ENCODE peak calls at places on chromosomes 3 and 15, in nine cellular contexts. One of them, this sample, is unnamed.
A peak's percentile ranks its signal among the peaks of the same experiment; 100 is the strongest.

GRCh38 chr15:74053941-74054529 is 28.3 kb downstream of the GOLGA6A start:
- DNase-seq in effector memory CD4-positive, alpha-beta T cell: peak; percentile 49
- DNase-seq in amygdala: peak; percentile 40
- DNase-seq in sciatic nerve: peak; percentile 88
- DNase-seq in GM23248: peak; percentile 85
- DNase-seq in skeletal muscle cell: peak; percentile 64
- DNase-seq in posterior cingulate gyrus: peak; percentile 67
- DNase-seq in activated T-helper 1 cell treated with Interleukin-2 at 50 U/mL for 16 hours: peak; percentile 45
- DNase-seq in ecto neural progenitor cell: peak; percentile 86
- DNase-seq in this sample: peak; percentile 70

GRCh38 chr15:92391640-92392039 is 2.0 kb upstream of the ST8SIA2 start:
- DNase-seq in effector memory CD4-positive, alpha-beta T cell: no peak
- DNase-seq in amygdala: no peak
- DNase-seq in sciatic nerve: no peak
- DNase-seq in GM23248: peak; percentile 44
- DNase-seq in skeletal muscle cell: no peak
- DNase-seq in posterior cingulate gyrus: no peak
- DNase-seq in activated T-helper 1 cell treated with Interleukin-2 at 50 U/mL for 16 hours: no peak
- DNase-seq in ecto neural progenitor cell: no peak
- DNase-seq in this sample: no peak

GRCh38 chr3:190122198-190122771 is 1.6 kb upstream of the P3H2 start:
- DNase-seq in effector memory CD4-positive, alpha-beta T cell: no peak
- DNase-seq in amygdala: no peak
- DNase-seq in sciatic nerve: no peak
- DNase-seq in GM23248: peak; percentile 70
- DNase-seq in skeletal muscle cell: peak; percentile 48
- DNase-seq in posterior cingulate gyrus: no peak
- DNase-seq in activated T-helper 1 cell treated with Interleukin-2 at 50 U/mL for 16 hours: no peak
- DNase-seq in ecto neural progenitor cell: no peak
- DNase-seq in this sample: no peak

GRCh38 chr15:77579498-77580188 is 53.1 kb downstream of the LINGO1 start:
- DNase-seq in effector memory CD4-positive, alpha-beta T cell: no peak
- DNase-seq in amygdala: no peak
- DNase-seq in sciatic nerve: no peak
- DNase-seq in GM23248: no peak
- DNase-seq in skeletal muscle cell: no peak
- DNase-seq in posterior cingulate gyrus: no peak
- DNase-seq in activated T-helper 1 cell treated with Interleukin-2 at 50 U/mL for 16 hours: no peak
- DNase-seq in ecto neural progenitor cell: no peak
- DNase-seq in this sample: no peak

GRCh38 chr3:60989893-60990740 is 261.1 kb downstream of the FHIT start:
- DNase-seq in effector memory CD4-positive, alpha-beta T cell: no peak
- DNase-seq in amygdala: no peak
- DNase-seq in sciatic nerve: no peak
- DNase-seq in GM23248: no peak
- DNase-seq in skeletal muscle cell: no peak
- DNase-seq in posterior cingulate gyrus: no peak
- DNase-seq in activated T-helper 1 cell treated with Interleukin-2 at 50 U/mL for 16 hours: no peak
- DNase-seq in ecto neural progenitor cell: no peak
- DNase-seq in this sample: no peak

GRCh38 chr3:144466540-144466939 is 494.9 kb downstream of the DIPK2A start:
- DNase-seq in effector memory CD4-positive, alpha-beta T cell: no peak
- DNase-seq in amygdala: no peak
- DNase-seq in sciatic nerve: no peak
- DNase-seq in GM23248: no peak
- DNase-seq in skeletal muscle cell: no peak
- DNase-seq in posterior cingulate gyrus: no peak
- DNase-seq in activated T-helper 1 cell treated with Interleukin-2 at 50 U/mL for 16 hours: no peak
- DNase-seq in ecto neural progenitor cell: no peak
- DNase-seq in this sample: no peak

GRCh38 chr15:31308185-31308639 is 18.4 kb upstream of the KLF13 start:
- DNase-seq in effector memory CD4-positive, alpha-beta T cell: no peak
- DNase-seq in amygdala: no peak
- DNase-seq in sciatic nerve: no peak
- DNase-seq in GM23248: no peak
- DNase-seq in skeletal muscle cell: no peak
- DNase-seq in posterior cingulate gyrus: no peak
- DNase-seq in activated T-helper 1 cell treated with Interleukin-2 at 50 U/mL for 16 hours: no peak
- DNase-seq in ecto neural progenitor cell: peak; percentile 57
- DNase-seq in this sample: no peak

GRCh38 chr15:45594322-45594721 is 7.1 kb downstream of the BLOC1S6 start:
- DNase-seq in effector memory CD4-positive, alpha-beta T cell: no peak
- DNase-seq in amygdala: no peak
- DNase-seq in sciatic nerve: no peak
- DNase-seq in GM23248: peak; percentile 12
- DNase-seq in skeletal muscle cell: no peak
- DNase-seq in posterior cingulate gyrus: no peak
- DNase-seq in activated T-helper 1 cell treated with Interleukin-2 at 50 U/mL for 16 hours: no peak
- DNase-seq in ecto neural progenitor cell: no peak
- DNase-seq in this sample: no peak

GRCh38 chr3:168034152-168034928 is 61.4 kb downstream of the GOLIM4 start:
- DNase-seq in effector memory CD4-positive, alpha-beta T cell: no peak
- DNase-seq in amygdala: no peak
- DNase-seq in sciatic nerve: no peak
- DNase-seq in GM23248: peak; percentile 89
- DNase-seq in skeletal muscle cell: peak; percentile 17
- DNase-seq in posterior cingulate gyrus: no peak
- DNase-seq in activated T-helper 1 cell treated with Interleukin-2 at 50 U/mL for 16 hours: no peak
- DNase-seq in ecto neural progenitor cell: no peak
- DNase-seq in this sample: no peak

GRCh38 chr3:187648177-187648576 is 22.0 kb downstream of the SST start:
- DNase-seq in effector memory CD4-positive, alpha-beta T cell: no peak
- DNase-seq in amygdala: no peak
- DNase-seq in sciatic nerve: no peak
- DNase-seq in GM23248: no peak
- DNase-seq in skeletal muscle cell: no peak
- DNase-seq in posterior cingulate gyrus: no peak
- DNase-seq in activated T-helper 1 cell treated with Interleukin-2 at 50 U/mL for 16 hours: no peak
- DNase-seq in ecto neural progenitor cell: no peak
- DNase-seq in this sample: no peak

GRCh38 chr3:33612641-33613040 is 105.4 kb downstream of the CLASP2 start:
- DNase-seq in effector memory CD4-positive, alpha-beta T cell: no peak
- DNase-seq in amygdala: no peak
- DNase-seq in sciatic nerve: no peak
- DNase-seq in GM23248: no peak
- DNase-seq in skeletal muscle cell: no peak
- DNase-seq in posterior cingulate gyrus: no peak
- DNase-seq in activated T-helper 1 cell treated with Interleukin-2 at 50 U/mL for 16 hours: no peak
- DNase-seq in ecto neural progenitor cell: no peak
- DNase-seq in this sample: no peak

GRCh38 chr3:77039606-77040553 is at the start of gene ROBO2:
- DNase-seq in effector memory CD4-positive, alpha-beta T cell: no peak
- DNase-seq in amygdala: peak; percentile 50
- DNase-seq in sciatic nerve: peak; percentile 56
- DNase-seq in GM23248: peak; percentile 49
- DNase-seq in skeletal muscle cell: no peak
- DNase-seq in posterior cingulate gyrus: peak; percentile 42
- DNase-seq in activated T-helper 1 cell treated with Interleukin-2 at 50 U/mL for 16 hours: no peak
- DNase-seq in ecto neural progenitor cell: peak; percentile 87
- DNase-seq in this sample: peak; percentile 27

GRCh38 chr3:41330465-41330864 is 131.2 kb downstream of the CTNNB1 start:
- DNase-seq in effector memory CD4-positive, alpha-beta T cell: no peak
- DNase-seq in amygdala: no peak
- DNase-seq in sciatic nerve: no peak
- DNase-seq in GM23248: no peak
- DNase-seq in skeletal muscle cell: peak; percentile 71
- DNase-seq in posterior cingulate gyrus: no peak
- DNase-seq in activated T-helper 1 cell treated with Interleukin-2 at 50 U/mL for 16 hours: no peak
- DNase-seq in ecto neural progenitor cell: no peak
- DNase-seq in this sample: no peak

GRCh38 chr3:41682996-41683395 is 278.9 kb downstream of the ULK4 start:
- DNase-seq in effector memory CD4-positive, alpha-beta T cell: no peak
- DNase-seq in amygdala: no peak
- DNase-seq in sciatic nerve: no peak
- DNase-seq in GM23248: peak; percentile 89
- DNase-seq in skeletal muscle cell: peak; percentile 77
- DNase-seq in posterior cingulate gyrus: no peak
- DNase-seq in activated T-helper 1 cell treated with Interleukin-2 at 50 U/mL for 16 hours: no peak
- DNase-seq in ecto neural progenitor cell: no peak
- DNase-seq in this sample: no peak

GRCh38 chr15:76988874-76989780 is 5.8 kb upstream of the PSTPIP1 start:
- DNase-seq in effector memory CD4-positive, alpha-beta T cell: no peak
- DNase-seq in amygdala: peak; percentile 16
- DNase-seq in sciatic nerve: peak; percentile 55
- DNase-seq in GM23248: no peak
- DNase-seq in skeletal muscle cell: no peak
- DNase-seq in posterior cingulate gyrus: no peak
- DNase-seq in activated T-helper 1 cell treated with Interleukin-2 at 50 U/mL for 16 hours: no peak
- DNase-seq in ecto neural progenitor cell: no peak
- DNase-seq in this sample: no peak

GRCh38 chr3:64848822-64849221 is 161.0 kb upstream of the ADAMTS9 start:
- DNase-seq in effector memory CD4-positive, alpha-beta T cell: no peak
- DNase-seq in amygdala: no peak
- DNase-seq in sciatic nerve: no peak
- DNase-seq in GM23248: peak; percentile 14
- DNase-seq in skeletal muscle cell: peak; percentile 16
- DNase-seq in posterior cingulate gyrus: no peak
- DNase-seq in activated T-helper 1 cell treated with Interleukin-2 at 50 U/mL for 16 hours: no peak
- DNase-seq in ecto neural progenitor cell: no peak
- DNase-seq in this sample: no peak

GRCh38 chr3:56737001-56737400 is 53.9 kb upstream of the TASOR start:
- DNase-seq in effector memory CD4-positive, alpha-beta T cell: no peak
- DNase-seq in amygdala: no peak
- DNase-seq in sciatic nerve: no peak
- DNase-seq in GM23248: no peak
- DNase-seq in skeletal muscle cell: no peak
- DNase-seq in posterior cingulate gyrus: no peak
- DNase-seq in activated T-helper 1 cell treated with Interleukin-2 at 50 U/mL for 16 hours: no peak
- DNase-seq in ecto neural progenitor cell: no peak
- DNase-seq in this sample: no peak

GRCh38 chr15:65516997-65517865 is at the start of gene DPP8:
- DNase-seq in effector memory CD4-positive, alpha-beta T cell: peak; percentile 88
- DNase-seq in amygdala: peak; percentile 90
- DNase-seq in sciatic nerve: peak; percentile 95
- DNase-seq in GM23248: peak; percentile 97
- DNase-seq in skeletal muscle cell: peak; percentile 85
- DNase-seq in posterior cingulate gyrus: peak; percentile 96
- DNase-seq in activated T-helper 1 cell treated with Interleukin-2 at 50 U/mL for 16 hours: peak; percentile 91
- DNase-seq in ecto neural progenitor cell: peak; percentile 96
- DNase-seq in this sample: peak; percentile 96

GRCh38 chr3:105770410-105770809 is 98.4 kb downstream of the CBLB start:
- DNase-seq in effector memory CD4-positive, alpha-beta T cell: no peak
- DNase-seq in amygdala: no peak
- DNase-seq in sciatic nerve: no peak
- DNase-seq in GM23248: no peak
- DNase-seq in skeletal muscle cell: no peak
- DNase-seq in posterior cingulate gyrus: no peak
- DNase-seq in activated T-helper 1 cell treated with Interleukin-2 at 50 U/mL for 16 hours: no peak
- DNase-seq in ecto neural progenitor cell: no peak
- DNase-seq in this sample: no peak